ENCODE peak calls at places on chromosome 7, in ten cellular contexts. A is colonic mucosa; X is pancreas; E is A549; M is CD8-positive, alpha-beta T cell; I is psoas muscle; W is BE2C; S is esophagus squamous epithelium; P is GM23338; H is neuronal stem cell. Y is an unnamed sample.

GRCh38 chr7:10483671-10484070 is 490.0 kb upstream of the PHF14 start:
- DNase-seq in X (no peak), I (no peak), S (no peak), M (no peak), E (no peak), P (no peak), H (no peak), W (no peak), A (no peak), Y (no peak)

GRCh38 chr7:116942503-116942902 is 10.8 kb upstream of the ST7 start:
- DNase-seq in X (no peak), A (no peak), H (no peak), W (no peak), M (no peak), E (no peak), P (no peak), S (no peak), I (no peak), Y (no peak)

GRCh38 chr7:3338161-3338560 is 37.1 kb downstream of the SDK1 start:
- DNase-seq in W (no peak), M (no peak), X (no peak), S (no peak), I (no peak), H (no peak), P (no peak), E (no peak), A (no peak), Y (no peak)

GRCh38 chr7:2446676-2447075 is 29.5 kb downstream of the GRIFIN start:
- DNase-seq in E (no peak), P (no peak), S (no peak), X (no peak), W (no peak), A (no peak), I (no peak), M (no peak), H (no peak), Y (no peak)

GRCh38 chr7:157568785-157569584 is 232.2 kb downstream of the DNAJB6 start:
- DNase-seq in M (peak; percentile 40), W (peak; percentile 41), P (peak; percentile 56), H (peak; percentile 26), A (peak; percentile 32), E (no peak), I (peak; percentile 69), X (no peak), S (no peak), Y (peak; percentile 38)

GRCh38 chr7:73786588-73786987 is 16.5 kb upstream of the CLDN3 start:
- DNase-seq in A (peak; percentile 20), P (no peak), S (no peak), E (no peak), H (no peak), W (no peak), I (no peak), M (no peak), X (no peak), Y (no peak)

GRCh38 chr7:25989140-25989705 is 162.8 kb upstream of the NFE2L3 start:
- DNase-seq in I (no peak), X (no peak), S (no peak), E (no peak), M (no peak), A (peak; percentile 50), H (no peak), W (no peak), P (no peak), Y (peak; percentile 58)

GRCh38 chr7:13312327-13312726 is 624.9 kb downstream of the ARL4A start:
- DNase-seq in M (no peak), X (no peak), S (no peak), E (no peak), W (peak; percentile 25), I (no peak), A (no peak), H (peak; percentile 40), P (peak; percentile 75), Y (no peak)

GRCh38 chr7:152735443-152736004 is 24.0 kb upstream of the ACTR3B start:
- DNase-seq in W (peak; percentile 17), P (no peak), S (no peak), H (no peak), A (no peak), M (no peak), X (no peak), E (no peak), I (no peak), Y (no peak)

GRCh38 chr7:94514140-94514889 is 4.7 kb downstream of the CASD1 start:
- DNase-seq in P (no peak), E (no peak), S (no peak), A (no peak), X (no peak), M (no peak), I (no peak), W (no peak), H (no peak), Y (no peak)

DNA sequence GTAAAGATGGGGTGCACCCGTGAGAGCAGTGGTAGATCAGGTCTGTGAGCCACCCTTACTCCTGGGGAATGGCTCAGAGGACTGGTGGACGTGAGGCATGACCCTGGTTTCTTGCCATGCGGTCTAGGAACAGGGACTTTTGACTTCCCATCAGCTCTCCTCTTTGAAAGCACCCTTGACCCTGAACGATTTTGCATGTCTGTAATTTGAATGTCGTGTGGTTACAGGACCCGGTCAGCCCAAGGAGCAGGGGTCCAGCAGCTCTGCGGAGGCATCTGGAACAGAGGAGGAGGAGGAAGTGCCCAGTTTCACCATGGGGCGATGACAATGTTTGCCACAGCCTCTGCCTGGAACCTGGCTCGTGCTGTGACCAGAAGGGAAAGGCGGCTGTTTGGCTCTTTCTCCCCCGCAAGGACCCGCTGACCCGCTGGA is 8.6 kb upstream of the ORAI2 start:
- DNase-seq in W (no peak), X (no peak), S (no peak), P (no peak), E (no peak), I (no peak), A (no peak), M (no peak), H (no peak), Y (no peak)
- H3K4me1 ChIP-seq in W (no peaks in the 10 kb centered on the region), X (no peaks in the 10 kb centered on the region), S (no peaks in the 10 kb centered on the region), P (no peaks in the 10 kb centered on the region), E (peaks cover 4% of the 10 kb centered on the region), I (no peaks in the 10 kb centered on the region), A (no peaks in the 10 kb centered on the region), M (peaks cover 81% of the 10 kb centered on the region), H (peaks cover 5% of the 10 kb centered on the region), Y (no peaks in the 10 kb centered on the region)

DNA sequence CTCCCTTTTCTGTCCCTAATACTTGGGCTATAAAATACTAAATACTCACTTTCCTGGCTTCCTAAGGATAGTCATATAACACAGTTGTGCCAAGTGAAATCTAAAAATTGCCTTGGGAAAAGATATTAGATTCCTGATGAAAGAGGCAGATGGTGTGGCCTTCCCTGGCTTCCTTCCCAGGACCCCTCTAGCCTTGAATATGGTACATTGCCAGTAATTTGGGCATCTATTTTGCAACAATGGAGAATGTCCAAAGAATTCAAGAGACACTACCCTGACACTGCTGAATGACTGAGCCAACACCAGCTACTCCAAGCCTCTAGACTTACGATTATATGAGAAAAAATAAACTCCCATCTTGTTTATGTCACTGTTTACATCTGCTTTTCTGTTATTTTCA is 17.9 kb downstream of the COPG2 start:
- DNase-seq in H (no peak), X (no peak), E (no peak), W (no peak), P (no peak), A (no peak), I (no peak), M (no peak), S (no peak), Y (no peak)
- H3K4me1 ChIP-seq in H (no peaks in the 10 kb centered on the region), X (no peaks in the 10 kb centered on the region), E (no peaks in the 10 kb centered on the region), W (no peaks in the 10 kb centered on the region), P (no peaks in the 10 kb centered on the region), A (no peaks in the 10 kb centered on the region), I (no peaks in the 10 kb centered on the region), M (no peaks in the 10 kb centered on the region), S (no peaks in the 10 kb centered on the region), Y (no peaks in the 10 kb centered on the region)

GRCh38 chr7:101629171-101629570 is at the start of gene MYL10:
- DNase-seq in X (no peak), H (no peak), A (no peak), I (no peak), S (no peak), M (no peak), W (no peak), P (no peak), E (no peak), Y (no peak)

GRCh38 chr7:101626069-101626671 is 2.9 kb downstream of the MYL10 start:
- DNase-seq in I (no peak), H (no peak), X (no peak), P (no peak), M (no peak), E (no peak), S (no peak), A (no peak), W (no peak), Y (no peak)

GRCh38 chr7:101630591-101630990 is 1.5 kb upstream of the MYL10 start:
- DNase-seq in X (no peak), H (no peak), E (no peak), I (no peak), M (no peak), S (no peak), A (no peak), W (no peak), P (no peak), Y (no peak)

GRCh38 chr7:101626758-101627157 is 2.3 kb downstream of the MYL10 start:
- DNase-seq in X (no peak), H (no peak), P (no peak), W (no peak), E (no peak), A (no peak), M (no peak), I (no peak), S (no peak), Y (no peak)

DNA sequence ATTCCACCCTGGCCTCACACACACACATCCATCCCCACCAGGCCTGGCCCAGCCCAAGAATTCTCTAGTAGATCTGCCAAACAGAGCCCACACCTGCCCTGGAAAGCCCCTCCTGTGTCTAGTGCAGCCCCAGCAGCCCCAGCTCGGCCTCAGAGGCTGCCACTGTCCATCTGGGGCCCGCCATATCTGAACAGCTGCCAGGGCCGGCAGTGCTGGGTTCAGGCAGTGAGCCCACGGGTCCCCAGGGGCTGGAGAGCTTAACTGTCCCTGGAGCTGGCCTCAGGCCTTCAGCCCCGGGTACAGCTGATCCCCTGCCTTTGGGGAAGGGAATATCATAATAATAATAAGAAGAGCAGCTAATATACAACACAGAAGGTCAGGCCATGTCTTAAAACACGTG is 574 bp downstream of the MYL10 start:
- DNase-seq in I (peak; percentile 82), H (no peak), W (no peak), X (no peak), E (no peak), P (no peak), S (no peak), A (no peak), M (no peak), Y (no peak)
- H3K4me1 ChIP-seq in I (peaks cover 27% of the 10 kb centered on the region), H (peaks cover 12% of the 10 kb centered on the region), W (no peaks in the 10 kb centered on the region), X (no peaks in the 10 kb centered on the region), E (peaks cover 3% of the 10 kb centered on the region), P (peaks cover 14% of the 10 kb centered on the region), S (peaks cover 9% of the 10 kb centered on the region), A (no peaks in the 10 kb centered on the region), M (no peaks in the 10 kb centered on the region), Y (no peaks in the 10 kb centered on the region)

GRCh38 chr7:150958071-150958552 is 20.0 kb downstream of the KCNH2 start:
- DNase-seq in I (no peak), E (no peak), P (peak; percentile 79), X (no peak), S (no peak), H (no peak), A (no peak), M (no peak), W (no peak), Y (no peak)
- H3K4me1 ChIP-seq in I (no peaks in the 10 kb centered on the region), E (no peaks in the 10 kb centered on the region), P (peaks cover 12% of the 10 kb centered on the region), X (no peaks in the 10 kb centered on the region), S (peaks cover 8% of the 10 kb centered on the region), H (peaks cover 18% of the 10 kb centered on the region), A (no peaks in the 10 kb centered on the region), M (peaks cover 5% of the 10 kb centered on the region), W (peaks cover 60% of the 10 kb centered on the region), Y (no peaks in the 10 kb centered on the region)